ENCODE peak calls at places on chromosomes 4 and X, in eight cellular contexts. W is H1; U is RWPE1; T is CD4-positive, alpha-beta T cell; E is cardiac muscle cell; A is psoas muscle; K is right atrium auricular region; Z is heart left ventricle. M is an unnamed sample.

GRCh38 chr4:96455045-96455720 is 615.3 kb downstream of the PDHA2 start:
- DNase-seq in W (no peak), U (no peak), T (no peak), K (no peak), Z (no peak), A (no peak), E (no peak), M (no peak)

GRCh38 chrX:150587585-150588503 is 19.4 kb downstream of the MTM1 start:
- DNase-seq in T (peak; percentile 29), U (no peak), K (no peak), Z (no peak), W (no peak), E (no peak), A (no peak), M (peak; percentile 49)

GRCh38 chrX:57044226-57044625 is 48.9 kb upstream of the SPIN3 start:
- DNase-seq in T (no peak), E (no peak), Z (no peak), W (no peak), A (no peak), U (no peak), K (no peak), M (no peak)

GRCh38 chrX:136209016-136209738 is 42.0 kb downstream of the MAP7D3 start:
- DNase-seq in W (no peak), Z (peak; percentile 57), U (no peak), E (peak; percentile 33), T (peak; percentile 30), A (peak; percentile 75), K (no peak), M (peak; percentile 41)

GRCh38 chrX:107571296-107571998 is 56.9 kb upstream of the PRPS1 start:
- DNase-seq in A (peak; percentile 55), Z (no peak), U (peak; percentile 84), T (no peak), E (no peak), W (no peak), K (no peak), M (no peak)

GRCh38 chrX:22365460-22365859 is 92.7 kb downstream of the CBLL2 start:
- DNase-seq in Z (no peak), K (no peak), W (no peak), U (peak; percentile 81), A (no peak), T (no peak), E (no peak), M (no peak)

GRCh38 chr4:41142946-41143720 is 71.2 kb downstream of the APBB2 start:
- DNase-seq in E (no peak), Z (peak; percentile 53), A (peak; percentile 63), W (no peak), U (peak; percentile 78), K (peak; percentile 80), T (no peak), M (no peak)

GRCh38 chrX:129522184-129523059 is 868 bp downstream of the SMARCA1 start:
- DNase-seq in U (peak; percentile 62), T (no peak), W (no peak), E (peak; percentile 82), Z (peak; percentile 56), K (no peak), A (peak; percentile 68), M (peak; percentile 70)

GRCh38 chrX:15913161-15913560 is 58.5 kb upstream of the AP1S2 start:
- DNase-seq in W (no peak), U (no peak), K (no peak), E (no peak), A (no peak), T (no peak), Z (no peak), M (peak; percentile 14)

GRCh38 chr4:183130328-183131155 is 31.5 kb downstream of the WWC2 start:
- DNase-seq in K (no peak), U (peak; percentile 38), Z (peak; percentile 73), W (no peak), A (no peak), E (no peak), T (no peak), M (no peak)

GRCh38 chr4:169256856-169257756 is 13.7 kb downstream of the SH3RF1 start:
- DNase-seq in T (no peak), K (no peak), Z (no peak), E (no peak), W (no peak), U (no peak), A (no peak), M (no peak)

GRCh38 chr4:169266081-169266480 is 4.7 kb downstream of the SH3RF1 start:
- DNase-seq in U (no peak), E (no peak), K (no peak), T (no peak), Z (no peak), W (no peak), A (no peak), M (no peak)

GRCh38 chr4:169263791-169264392 is 6.9 kb downstream of the SH3RF1 start:
- DNase-seq in Z (peak; percentile 85), K (no peak), A (no peak), U (no peak), T (no peak), E (no peak), W (no peak), M (no peak)

GRCh38 chr4:169256101-169256612 is 14.6 kb downstream of the SH3RF1 start:
- DNase-seq in A (no peak), E (no peak), T (no peak), W (no peak), Z (no peak), U (no peak), K (no peak), M (no peak)

DNA sequence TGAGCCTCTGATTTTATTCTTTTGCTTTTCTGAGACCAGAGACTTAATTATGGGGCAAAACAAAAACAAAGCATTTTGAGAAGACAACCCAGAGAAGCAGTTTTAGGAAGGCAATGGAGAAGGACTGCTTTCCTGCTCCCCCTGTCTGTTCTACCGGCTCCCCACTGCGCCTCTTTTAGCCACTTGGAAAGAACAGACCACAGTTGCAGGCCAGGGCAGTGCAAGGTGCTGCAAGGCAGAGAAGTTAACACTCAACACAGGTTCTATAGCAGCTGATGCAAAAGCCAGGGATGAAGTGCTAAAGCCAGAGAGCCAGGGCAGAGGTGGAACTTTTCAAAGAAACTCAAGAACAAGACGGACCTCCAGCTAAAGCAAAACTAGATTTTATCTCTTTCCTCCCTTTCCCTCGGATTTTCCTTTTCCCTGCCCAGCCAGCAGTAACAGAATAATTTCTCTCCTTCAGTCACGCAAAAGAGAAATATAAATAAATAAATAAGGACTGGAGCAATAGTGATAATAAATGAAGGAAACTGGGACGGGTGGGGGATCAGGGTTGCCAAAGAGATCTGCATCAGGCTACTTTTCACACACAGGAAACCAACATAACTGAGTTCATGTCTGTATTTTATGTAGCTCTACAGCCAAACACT is 10.4 kb downstream of the SH3RF1 start:
- DNase-seq in Z (no peak), K (no peak), A (no peak), E (no peak), W (no peak), T (no peak), U (no peak), M (no peak)
- H3K27ac ChIP-seq in Z (no peak overlapping the region), K (no peak overlapping the region), A (no peak overlapping the region), E (no peak overlapping the region), W (no peak overlapping the region), T (no peak overlapping the region), U (no peak overlapping the region), M (no peak overlapping the region)

GRCh38 chr4:187995322-187996207 is at the start of gene ZFP42:
- DNase-seq in W (peak; percentile 85), T (no peak), U (no peak), Z (no peak), E (no peak), A (no peak), K (no peak), M (no peak)

GRCh38 chr4:187996502-187997177 is 1.1 kb downstream of the ZFP42 start:
- DNase-seq in Z (no peak), W (no peak), T (no peak), U (no peak), A (no peak), K (no peak), E (no peak), M (no peak)

GRCh38 chr4:187999406-187999932 is 3.9 kb downstream of the ZFP42 start:
- DNase-seq in K (no peak), T (no peak), Z (no peak), E (no peak), W (no peak), A (no peak), U (peak; percentile 28), M (no peak)

GRCh38 chr4:187992971-187993370 is 2.6 kb upstream of the ZFP42 start:
- DNase-seq in Z (no peak), U (no peak), W (no peak), T (no peak), A (no peak), E (no peak), K (no peak), M (no peak)

GRCh38 chr4:187993827-187994226 is 1.7 kb upstream of the ZFP42 start:
- DNase-seq in Z (no peak), U (no peak), E (peak; percentile 12), W (no peak), T (no peak), K (no peak), A (no peak), M (no peak)
- TF ChIP-seq CTCF in Z (no peak), U (no peak), E (peak; percentile 22), W (no peak), T (no peak), K (no peak), A (no peak), M (peak; percentile 27)

GRCh38 chrX:40094041-40094899 is 3.5 kb downstream of the BCOR start:
- DNase-seq in K (no peak), U (no peak), A (peak; percentile 83), T (no peak), Z (peak; percentile 82), W (no peak), E (peak; percentile 86), M (peak; percentile 69)

GRCh38 chrX:40095588-40096394 is 2.0 kb downstream of the BCOR start:
- DNase-seq in T (no peak), K (no peak), A (no peak), Z (peak; percentile 53), W (no peak), E (no peak), U (no peak), M (no peak)

GRCh38 chrX:40093586-40093985 is 4.2 kb downstream of the BCOR start:
- DNase-seq in U (no peak), K (no peak), Z (no peak), A (no peak), E (no peak), T (no peak), W (no peak), M (no peak)

GRCh38 chrX:40096395-40097091 is 1.2 kb downstream of the BCOR start:
- DNase-seq in E (peak; percentile 66), W (no peak), K (no peak), Z (peak; percentile 62), T (peak; percentile 45), A (peak; percentile 67), U (no peak), M (no peak)

GRCh38 chrX:40094900-40095587 is 2.7 kb downstream of the BCOR start:
- DNase-seq in K (no peak), W (no peak), E (no peak), T (no peak), A (no peak), Z (no peak), U (no peak), M (no peak)
- H3K27ac ChIP-seq in K (peak overlapping the region; percentile 82), W (no peak overlapping the region), E (peak overlapping the region; percentile 66), T (peak overlapping the region; percentile 10), A (peak overlapping the region; percentile 91), Z (peak overlapping the region; percentile 84), U (peak overlapping the region; percentile 87), M (peak overlapping the region; percentile 86)

DNA sequence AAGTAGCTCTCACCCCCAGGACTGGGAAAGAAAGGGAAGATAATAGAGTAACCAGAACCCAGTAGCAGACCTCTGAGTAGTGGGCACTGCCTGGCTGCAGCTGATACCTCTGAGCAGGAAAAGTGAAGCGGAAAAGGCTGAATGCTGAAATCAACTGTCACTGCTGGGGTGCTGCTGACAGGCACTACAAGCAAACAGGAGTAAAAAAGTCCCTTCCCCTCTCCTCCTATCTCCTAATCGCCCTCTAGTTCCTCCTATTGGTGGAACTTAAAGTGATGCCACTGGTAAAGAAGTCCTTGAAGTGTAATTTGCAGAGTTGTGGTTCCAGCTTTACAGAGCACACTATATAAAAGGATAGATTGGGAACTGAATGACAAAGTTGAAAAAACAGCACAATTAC is 32.8 kb upstream of the GLRB start:
- DNase-seq in T (no peak), E (peak; percentile 59), W (no peak), U (peak; percentile 19), Z (no peak), A (no peak), K (no peak), M (no peak)
- TF ChIP-seq CTCF in T (no peak), E (peak; percentile 14), W (no peak), U (no peak), Z (no peak), A (no peak), K (no peak), M (no peak)

M was measured in WERI-Rb-1.